ENCODE peak calls at places on chromosome 22, in ten cellular contexts. P is HFFc6; Y is T47D; G is NCI-H774; S is NT2/D1; C is stimulated activated CD8-positive, alpha-beta memory T cell treated with anti-CD3 and anti-CD28 coated beads, Interleukin-7, amount 100 ng/mL, for 1 hour; V is iris pigment epithelial cell; N is skeletal muscle cell; B is mesothelial cell of epicardium; A is WTC11. K is an unnamed sample.

GRCh38 chr22:44338906-44339305 is 26.2 kb upstream of the SHISAL1 start:
- DNase-seq in Y (no peak), P (no peak), V (no peak), C (no peak), N (no peak), A (no peak), B (no peak), S (no peak), G (peak), K (no peak)

GRCh38 chr22:45233827-45234226 is 6.9 kb downstream of the KIAA0930 start:
- DNase-seq in Y (no peak), S (no peak), N (no peak), P (no peak), G (no peak), B (no peak), V (no peak), A (no peak), C (no peak), K (no peak)

GRCh38 chr22:45974498-45974897 is 2.5 kb downstream of the WNT7B start:
- DNase-seq in C (no peak), P (no peak), N (no peak), B (no peak), Y (no peak), A (no peak), G (no peak), V (no peak), S (no peak), K (no peak)

GRCh38 chr22:27825174-27825573 is 23.6 kb upstream of the MN1 start:
- DNase-seq in V (no peak), S (no peak), A (peak), N (no peak), Y (peak), B (no peak), P (no peak), G (no peak), C (no peak), K (no peak)

GRCh38 chr22:23527971-23528740 is 51.9 kb downstream of the IGLL1 start:
- DNase-seq in B (no peak), C (no peak), V (no peak), Y (no peak), N (no peak), A (no peak), P (no peak), G (no peak), S (no peak), K (peak)

GRCh38 chr22:20863356-20863755 is 4.5 kb downstream of the SNAP29 start:
- DNase-seq in G (no peak), B (no peak), P (no peak), Y (no peak), S (no peak), A (no peak), V (no peak), C (no peak), N (no peak), K (no peak)

GRCh38 chr22:37484115-37485005 is 1.8 kb downstream of the MFNG start:
- DNase-seq in B (no peak), Y (no peak), G (no peak), A (no peak), P (no peak), V (no peak), C (peak), S (no peak), N (no peak), K (no peak)

GRCh38 chr22:28976588-28976987 is 85.0 kb downstream of the C22orf31 start:
- DNase-seq in C (no peak), B (no peak), G (no peak), A (no peak), P (peak), N (no peak), S (no peak), V (peak), Y (no peak), K (no peak)

GRCh38 chr22:40853961-40854360 is 2.5 kb downstream of the ST13 start:
- DNase-seq in B (no peak), N (no peak), S (no peak), C (no peak), A (no peak), V (peak), P (no peak), G (no peak), Y (no peak), K (no peak)

GRCh38 chr22:19962909-19963806 is 21.5 kb upstream of the TXNRD2 start:
- DNase-seq in A (peak), C (no peak), G (no peak), Y (peak), B (peak), P (no peak), V (peak), N (no peak), S (no peak), K (peak)

GRCh38 chr22:45686842-45687241 is 15.2 kb downstream of the ATXN10 start:
- DNase-seq in S (no peak), B (no peak), G (no peak), A (no peak), P (peak), C (no peak), N (no peak), V (no peak), Y (no peak), K (no peak)

GRCh38 chr22:31143038-31143437 is 2.7 kb upstream of the PLA2G3 start:
- DNase-seq in N (no peak), B (no peak), C (no peak), S (no peak), A (no peak), V (no peak), P (no peak), Y (no peak), G (no peak), K (no peak)

GRCh38 chr22:46596819-46597218 is 23.4 kb upstream of the GRAMD4 start:
- DNase-seq in A (peak), S (no peak), G (peak), N (no peak), P (no peak), V (no peak), Y (peak), C (no peak), B (peak), K (peak)

GRCh38 chr22:38792833-38793232 is 1.1 kb downstream of the DNAL4 start:
- DNase-seq in A (no peak), Y (no peak), N (no peak), S (no peak), V (peak), G (no peak), B (no peak), C (no peak), P (peak), K (no peak)

GRCh38 chr22:38755911-38756532 is at the start of gene SUN2:
- DNase-seq in Y (peak), N (no peak), V (peak), P (peak), S (no peak), C (peak), B (peak), G (peak), A (peak), K (peak)

GRCh38 chr22:41217553-41218157 is 12.5 kb downstream of the L3MBTL2 start:
- DNase-seq in V (peak), N (peak), C (no peak), A (peak), B (no peak), G (no peak), S (no peak), P (peak), Y (no peak), K (no peak)

GRCh38 chr22:46069518-46070214 is 80.7 kb upstream of the PPARA start:
- DNase-seq in A (no peak), P (peak), V (peak), C (no peak), B (no peak), N (peak), G (peak), S (no peak), Y (peak), K (no peak)

GRCh38 chr22:19875061-19875530 is 20.4 kb upstream of the GNB1L start:
- DNase-seq in N (no peak), C (no peak), P (no peak), G (no peak), B (no peak), Y (no peak), V (no peak), A (no peak), S (no peak), K (peak)

GRCh38 chr22:20813056-20813455 is 39.1 kb downstream of the SERPIND1 start:
- DNase-seq in N (no peak), B (no peak), P (no peak), G (no peak), Y (no peak), C (no peak), V (no peak), S (no peak), A (no peak), K (no peak)